ENCODE peak calls at places on chromosomes 6 and 20, in four cellular contexts. K is pancreas, W is uterus, D is upper lobe of right lung. E is an unnamed sample.
A peak's percentile ranks its signal among the peaks of the same experiment; 100 is the strongest.

GRCh38 chr6:64547594-64548268 is 912.1 kb downstream of the PHF3 start:
- DNase-seq in K (no peak), W (no peak), D (peak; percentile 59), E (no peak)

GRCh38 chr6:53300656-53301551 is 47.8 kb downstream of the ELOVL5 start:
- DNase-seq in K (no peak), W (no peak), D (peak; percentile 66), E (peak; percentile 18)

GRCh38 chr6:77173472-77174074 is 289.7 kb downstream of the HTR1B start:
- DNase-seq in K (no peak), W (no peak), D (no peak), E (no peak)

GRCh38 chr20:56245761-56246160 is 2.8 kb upstream of the MC3R start:
- DNase-seq in K (no peak), W (no peak), D (no peak), E (no peak)

GRCh38 chr6:2915150-2915549 is 12.0 kb upstream of the SERPINB9 start:
- DNase-seq in K (no peak), W (no peak), D (no peak), E (no peak)

GRCh38 chr6:11605507-11605905 is 68.0 kb downstream of the TMEM170B start:
- DNase-seq in K (no peak), W (no peak), D (no peak), E (no peak)

GRCh38 chr20:63659370-63659769 is 1.3 kb downstream of the RTEL1 start:
- DNase-seq in K (no peak), W (no peak), D (no peak), E (no peak)

GRCh38 chr6:37485259-37485658 is 14.4 kb downstream of the CCDC167 start:
- DNase-seq in K (no peak), W (no peak), D (no peak), E (no peak)

GRCh38 chr6:147204060-147204785 is at the start of gene STXBP5:
- DNase-seq in K (peak; percentile 65), W (peak; percentile 47), D (peak; percentile 83), E (peak; percentile 4)

GRCh38 chr6:158596861-158597260 is 37.0 kb downstream of the TMEM181 start:
- DNase-seq in K (no peak), W (no peak), D (no peak), E (no peak)

GRCh38 chr6:112203577-112204349 is 50.6 kb downstream of the LAMA4 start:
- DNase-seq in K (no peak), W (no peak), D (no peak), E (no peak)

GRCh38 chr6:42199106-42199981 is 4.6 kb upstream of the GUCA1B start:
- DNase-seq in K (no peak), W (no peak), D (no peak), E (no peak)

GRCh38 chr20:59183751-59184150 is 20.1 kb downstream of the ZNF831 start:
- DNase-seq in K (no peak), W (no peak), D (no peak), E (no peak)

GRCh38 chr20:1860446-1860845 is 34.8 kb upstream of the SIRPA start:
- DNase-seq in K (no peak), W (no peak), D (no peak), E (no peak)

GRCh38 chr6:47094351-47094925 is 52.3 kb upstream of the ADGRF1 start:
- DNase-seq in K (peak; percentile 36), W (no peak), D (no peak), E (no peak)

GRCh38 chr6:31559958-31560696 is 12.0 kb upstream of the LTA start:
- DNase-seq in K (peak; percentile 46), W (no peak), D (peak; percentile 73), E (no peak)

GRCh38 chr6:35500782-35501181 is 3.9 kb upstream of the TEAD3 start:
- DNase-seq in K (no peak), W (no peak), D (no peak), E (no peak)

GRCh38 chr6:132053523-132053922 is 102.4 kb upstream of the CCN2 start:
- DNase-seq in K (no peak), W (no peak), D (no peak), E (no peak)

GRCh38 chr6:142014515-142014914 is 118.2 kb upstream of the GJE1 start:
- DNase-seq in K (no peak), W (no peak), D (no peak), E (no peak)

DNA sequence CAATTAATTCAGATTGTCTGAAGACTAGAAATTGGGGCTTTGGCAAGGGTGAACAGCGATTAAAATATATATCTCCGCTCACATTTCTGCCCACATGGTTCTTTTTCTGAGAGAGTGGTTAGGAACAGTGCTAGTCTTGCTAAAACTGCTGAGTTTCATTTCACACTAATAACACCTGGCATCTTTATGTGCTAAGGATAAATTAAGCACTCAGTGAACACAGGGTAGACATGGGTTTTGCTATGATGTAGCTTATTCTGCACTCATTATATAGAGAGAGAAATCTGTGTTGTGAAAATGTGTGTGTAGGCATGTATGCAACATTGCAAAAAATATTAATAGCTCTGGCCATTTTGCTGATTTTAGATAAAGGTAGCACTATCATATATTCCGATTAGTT is 623.4 kb upstream of the FLRT3 start:
- DNase-seq in K (no peak), W (no peak), D (no peak), E (no peak)
- H3K27ac ChIP-seq in K (no peak overlapping the region), W (no peak overlapping the region), D (no peak overlapping the region), E (no peak overlapping the region)

DNA sequence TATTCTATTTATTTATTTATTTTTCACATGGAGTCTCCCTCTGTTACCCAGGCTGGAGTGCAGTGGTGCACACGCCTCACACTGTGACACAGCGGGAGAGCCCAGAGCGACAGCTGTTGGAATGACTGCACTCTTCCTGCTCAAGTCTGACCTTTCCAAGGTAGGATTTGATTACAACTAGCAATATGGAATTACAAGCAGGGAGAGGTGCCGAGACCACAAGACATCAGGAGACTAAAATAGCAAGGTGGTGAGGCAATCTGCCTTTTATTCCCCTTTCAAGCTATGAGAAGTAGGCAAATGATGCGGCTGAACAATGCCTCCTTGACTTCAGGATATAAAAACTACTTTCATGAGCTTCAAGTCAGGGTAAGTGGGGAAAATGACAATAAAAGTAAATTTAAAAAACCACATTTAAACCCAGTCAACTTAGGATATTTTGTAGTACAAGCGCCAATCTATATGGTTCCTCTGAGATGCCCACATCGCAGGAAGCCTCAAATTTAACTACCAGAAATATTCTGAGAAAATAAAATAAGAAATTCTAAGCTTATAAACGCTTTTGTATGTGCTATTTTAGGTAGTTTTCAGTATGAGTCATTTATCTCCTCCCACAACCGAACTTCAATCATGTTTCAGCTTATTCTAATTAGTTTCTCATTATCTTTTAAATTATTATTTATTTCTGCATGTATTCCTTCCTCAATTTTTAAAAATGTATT is 146.9 kb upstream of the SGK1 start:
- DNase-seq in K (no peak), W (no peak), D (no peak), E (peak; percentile 40)
- H3K27ac ChIP-seq in K (no peak overlapping the region), W (no peak overlapping the region), D (no peak overlapping the region), E (peak overlapping the region; percentile 78)

GRCh38 chr6:108778421-108779186 is 69.6 kb upstream of the ARMC2 start:
- DNase-seq in K (no peak), W (no peak), D (no peak), E (no peak)

GRCh38 chr6:108782231-108783041 is 65.8 kb upstream of the ARMC2 start:
- DNase-seq in K (peak; percentile 84), W (peak; percentile 84), D (peak; percentile 92), E (peak; percentile 55)

GRCh38 chr6:108779521-108779920 is 68.7 kb upstream of the ARMC2 start:
- DNase-seq in K (no peak), W (no peak), D (no peak), E (no peak)

GRCh38 chr6:108780784-108781183 is 67.4 kb upstream of the ARMC2 start:
- DNase-seq in K (no peak), W (no peak), D (no peak), E (no peak)

GRCh38 chr6:108781419-108782110 is 66.7 kb upstream of the ARMC2 start:
- DNase-seq in K (no peak), W (peak; percentile 37), D (no peak), E (no peak)
- H3K27ac ChIP-seq in K (no peak overlapping the region), W (peak overlapping the region; percentile 65), D (no peak overlapping the region), E (no peak overlapping the region)

DNA sequence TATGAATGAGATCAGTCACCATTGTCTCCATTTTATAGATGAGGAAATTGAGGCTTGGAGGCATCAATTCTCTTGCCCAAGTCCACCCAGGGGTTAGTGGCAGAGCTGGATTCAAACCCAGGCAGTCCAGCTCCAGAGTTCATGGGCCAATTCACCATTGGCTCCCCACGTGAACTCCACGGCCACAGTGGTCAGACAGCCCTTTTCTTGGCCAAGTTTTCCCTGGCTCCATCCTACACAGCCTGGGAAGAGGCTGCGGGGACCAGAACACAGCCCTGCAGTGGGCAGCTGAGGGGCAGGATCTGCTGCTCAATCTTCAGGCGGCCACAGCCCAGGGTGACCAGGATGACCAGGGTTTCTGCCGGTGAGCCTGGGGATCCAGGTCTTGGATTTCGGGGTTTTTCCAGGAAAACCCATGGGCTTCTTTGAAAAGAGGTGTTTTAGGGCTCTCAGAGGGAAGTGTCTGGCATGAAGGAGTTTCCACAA is 20.4 kb downstream of the TGM2 start:
- DNase-seq in K (no peak), W (no peak), D (no peak), E (no peak)
- H3K27ac ChIP-seq in K (peak overlapping the region; percentile 87), W (peak overlapping the region; percentile 73), D (peak overlapping the region; percentile 78), E (no peak overlapping the region)

GRCh38 chr20:45950330-45950646 is 15.8 kb downstream of the PCIF1 start:
- DNase-seq in K (no peak), W (no peak), D (no peak), E (no peak)

GRCh38 chr20:45951925-45952834 is 17.7 kb downstream of the PCIF1 start:
- DNase-seq in K (no peak), W (no peak), D (no peak), E (no peak)

GRCh38 chr20:45952861-45953260 is 18.4 kb downstream of the PCIF1 start:
- DNase-seq in K (no peak), W (no peak), D (no peak), E (no peak)

GRCh38 chr20:45949542-45950329 is 15.3 kb downstream of the PCIF1 start:
- DNase-seq in K (no peak), W (no peak), D (no peak), E (no peak)

GRCh38 chr20:45951474-45951873 is 17.0 kb downstream of the PCIF1 start:
- DNase-seq in K (no peak), W (no peak), D (no peak), E (no peak)
- H3K27ac ChIP-seq in K (no peak overlapping the region), W (no peak overlapping the region), D (no peak overlapping the region), E (no peak overlapping the region)

GRCh38 chr20:10556519-10557083 is 117.2 kb downstream of the JAG1 start:
- DNase-seq in K (no peak), W (no peak), D (no peak), E (no peak)

GRCh38 chr20:10559266-10559665 is 114.5 kb downstream of the JAG1 start:
- DNase-seq in K (no peak), W (no peak), D (no peak), E (no peak)

GRCh38 chr20:10555865-10556308 is 117.9 kb downstream of the JAG1 start:
- DNase-seq in K (no peak), W (no peak), D (no peak), E (no peak)

GRCh38 chr20:10558635-10559187 is 115.1 kb downstream of the JAG1 start:
- DNase-seq in K (no peak), W (no peak), D (no peak), E (no peak)

DNA sequence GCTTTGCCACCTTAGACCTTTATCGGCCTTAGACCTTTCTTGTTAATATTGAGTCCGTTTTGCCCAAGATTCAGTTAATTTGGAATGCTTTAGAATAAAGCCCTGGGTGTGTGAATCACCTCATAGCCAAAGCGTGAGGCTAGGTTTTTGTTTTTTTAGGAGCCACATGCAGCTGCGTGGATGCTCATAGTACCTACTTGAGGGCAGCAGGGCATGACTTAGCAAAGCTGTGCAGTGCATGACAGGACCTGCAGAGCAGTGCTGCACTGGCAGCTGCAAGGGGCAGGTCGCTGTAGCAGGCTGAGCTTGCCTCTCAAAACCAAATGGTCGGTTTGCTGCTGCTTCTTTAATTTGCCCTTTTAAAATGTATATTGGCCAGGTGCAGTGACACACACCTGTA is 116.1 kb downstream of the JAG1 start:
- DNase-seq in K (no peak), W (no peak), D (no peak), E (no peak)
- H3K27ac ChIP-seq in K (no peak overlapping the region), W (peak overlapping the region; percentile 50), D (no peak overlapping the region), E (no peak overlapping the region)

GRCh38 chr20:19022791-19023448 is 189.5 kb upstream of the SLC24A3 start:
- DNase-seq in K (no peak), W (no peak), D (no peak), E (no peak)
- H3K27ac ChIP-seq in K (no peak overlapping the region), W (no peak overlapping the region), D (no peak overlapping the region), E (no peak overlapping the region)